ENCODE peak calls at places on chromosomes 2 and 18, in seven cellular contexts. One of them, this sample, is unnamed.

GRCh38 chr18:24398515-24398914 is 891 bp upstream of the OSBPL1A start:
- DNase-seq in coronary artery: no peak
- DNase-seq in putamen: no peak
- DNase-seq in stimulated activated CD4-positive, alpha-beta T cell treated with anti-CD3 and anti-CD28 coated beads, Interleukin-15, amount 100 ng/mL, for 1 hour: no peak
- DNase-seq in T-helper 22 cell: no peak
- DNase-seq in Peyer's patch: no peak
- DNase-seq in NCI-H1417 treated with DMSO at 0.1 percent for 48 hours: no peak
- DNase-seq in this sample: peak

GRCh38 chr2:128982001-128982400 is 663.3 kb upstream of the HS6ST1 start:
- DNase-seq in coronary artery: no peak
- DNase-seq in putamen: no peak
- DNase-seq in stimulated activated CD4-positive, alpha-beta T cell treated with anti-CD3 and anti-CD28 coated beads, Interleukin-15, amount 100 ng/mL, for 1 hour: no peak
- DNase-seq in T-helper 22 cell: no peak
- DNase-seq in Peyer's patch: no peak
- DNase-seq in NCI-H1417 treated with DMSO at 0.1 percent for 48 hours: no peak
- DNase-seq in this sample: no peak

GRCh38 chr2:5798083-5798482 is 105.9 kb downstream of the SOX11 start:
- DNase-seq in coronary artery: no peak
- DNase-seq in putamen: no peak
- DNase-seq in stimulated activated CD4-positive, alpha-beta T cell treated with anti-CD3 and anti-CD28 coated beads, Interleukin-15, amount 100 ng/mL, for 1 hour: no peak
- DNase-seq in T-helper 22 cell: no peak
- DNase-seq in Peyer's patch: no peak
- DNase-seq in NCI-H1417 treated with DMSO at 0.1 percent for 48 hours: no peak
- DNase-seq in this sample: no peak

GRCh38 chr2:240431663-240432424 is 3.6 kb upstream of the GPC1 start:
- DNase-seq in coronary artery: peak
- DNase-seq in putamen: no peak
- DNase-seq in stimulated activated CD4-positive, alpha-beta T cell treated with anti-CD3 and anti-CD28 coated beads, Interleukin-15, amount 100 ng/mL, for 1 hour: no peak
- DNase-seq in T-helper 22 cell: no peak
- DNase-seq in Peyer's patch: no peak
- DNase-seq in NCI-H1417 treated with DMSO at 0.1 percent for 48 hours: no peak
- DNase-seq in this sample: peak

GRCh38 chr18:73739098-73739497 is 408.5 kb downstream of the FBXO15 start:
- DNase-seq in coronary artery: no peak
- DNase-seq in putamen: peak
- DNase-seq in stimulated activated CD4-positive, alpha-beta T cell treated with anti-CD3 and anti-CD28 coated beads, Interleukin-15, amount 100 ng/mL, for 1 hour: no peak
- DNase-seq in T-helper 22 cell: no peak
- DNase-seq in Peyer's patch: no peak
- DNase-seq in NCI-H1417 treated with DMSO at 0.1 percent for 48 hours: no peak
- DNase-seq in this sample: no peak

GRCh38 chr18:27136208-27136535 is 48.9 kb downstream of the CHST9 start:
- DNase-seq in coronary artery: no peak
- DNase-seq in putamen: no peak
- DNase-seq in stimulated activated CD4-positive, alpha-beta T cell treated with anti-CD3 and anti-CD28 coated beads, Interleukin-15, amount 100 ng/mL, for 1 hour: no peak
- DNase-seq in T-helper 22 cell: no peak
- DNase-seq in Peyer's patch: no peak
- DNase-seq in NCI-H1417 treated with DMSO at 0.1 percent for 48 hours: no peak
- DNase-seq in this sample: no peak

GRCh38 chr2:240458044-240458899 is 22.8 kb downstream of the GPC1 start:
- DNase-seq in coronary artery: no peak
- DNase-seq in putamen: no peak
- DNase-seq in stimulated activated CD4-positive, alpha-beta T cell treated with anti-CD3 and anti-CD28 coated beads, Interleukin-15, amount 100 ng/mL, for 1 hour: no peak
- DNase-seq in T-helper 22 cell: no peak
- DNase-seq in Peyer's patch: no peak
- DNase-seq in NCI-H1417 treated with DMSO at 0.1 percent for 48 hours: no peak
- DNase-seq in this sample: no peak

GRCh38 chr2:31980674-31981356 is 30.0 kb downstream of the MEMO1 start:
- DNase-seq in coronary artery: no peak
- DNase-seq in putamen: no peak
- DNase-seq in stimulated activated CD4-positive, alpha-beta T cell treated with anti-CD3 and anti-CD28 coated beads, Interleukin-15, amount 100 ng/mL, for 1 hour: no peak
- DNase-seq in T-helper 22 cell: no peak
- DNase-seq in Peyer's patch: no peak
- DNase-seq in NCI-H1417 treated with DMSO at 0.1 percent for 48 hours: no peak
- DNase-seq in this sample: no peak

GRCh38 chr2:120442923-120443571 is 97.1 kb downstream of the INHBB start:
- DNase-seq in coronary artery: no peak
- DNase-seq in putamen: no peak
- DNase-seq in stimulated activated CD4-positive, alpha-beta T cell treated with anti-CD3 and anti-CD28 coated beads, Interleukin-15, amount 100 ng/mL, for 1 hour: no peak
- DNase-seq in T-helper 22 cell: no peak
- DNase-seq in Peyer's patch: peak
- DNase-seq in NCI-H1417 treated with DMSO at 0.1 percent for 48 hours: no peak
- DNase-seq in this sample: peak

GRCh38 chr2:29478641-29479040 is 363.4 kb downstream of the CLIP4 start:
- DNase-seq in coronary artery: no peak
- DNase-seq in putamen: no peak
- DNase-seq in stimulated activated CD4-positive, alpha-beta T cell treated with anti-CD3 and anti-CD28 coated beads, Interleukin-15, amount 100 ng/mL, for 1 hour: no peak
- DNase-seq in T-helper 22 cell: no peak
- DNase-seq in Peyer's patch: no peak
- DNase-seq in NCI-H1417 treated with DMSO at 0.1 percent for 48 hours: no peak
- DNase-seq in this sample: no peak

GRCh38 chr18:26471027-26471426 is 77.3 kb downstream of the KCTD1 start:
- DNase-seq in coronary artery: no peak
- DNase-seq in putamen: no peak
- DNase-seq in stimulated activated CD4-positive, alpha-beta T cell treated with anti-CD3 and anti-CD28 coated beads, Interleukin-15, amount 100 ng/mL, for 1 hour: no peak
- DNase-seq in T-helper 22 cell: no peak
- DNase-seq in Peyer's patch: no peak
- DNase-seq in NCI-H1417 treated with DMSO at 0.1 percent for 48 hours: no peak
- DNase-seq in this sample: no peak

GRCh38 chr2:235144291-235144690 is 192.5 kb downstream of the SH3BP4 start:
- DNase-seq in coronary artery: peak
- DNase-seq in putamen: no peak
- DNase-seq in stimulated activated CD4-positive, alpha-beta T cell treated with anti-CD3 and anti-CD28 coated beads, Interleukin-15, amount 100 ng/mL, for 1 hour: no peak
- DNase-seq in T-helper 22 cell: no peak
- DNase-seq in Peyer's patch: peak
- DNase-seq in NCI-H1417 treated with DMSO at 0.1 percent for 48 hours: no peak
- DNase-seq in this sample: no peak

GRCh38 chr18:58481321-58482180 is 147.3 kb downstream of the ALPK2 start:
- DNase-seq in coronary artery: no peak
- DNase-seq in putamen: no peak
- DNase-seq in stimulated activated CD4-positive, alpha-beta T cell treated with anti-CD3 and anti-CD28 coated beads, Interleukin-15, amount 100 ng/mL, for 1 hour: no peak
- DNase-seq in T-helper 22 cell: no peak
- DNase-seq in Peyer's patch: no peak
- DNase-seq in NCI-H1417 treated with DMSO at 0.1 percent for 48 hours: no peak
- DNase-seq in this sample: no peak

GRCh38 chr2:205139822-205140612 is 542.3 kb upstream of the NRP2 start:
- DNase-seq in coronary artery: no peak
- DNase-seq in putamen: no peak
- DNase-seq in stimulated activated CD4-positive, alpha-beta T cell treated with anti-CD3 and anti-CD28 coated beads, Interleukin-15, amount 100 ng/mL, for 1 hour: no peak
- DNase-seq in T-helper 22 cell: no peak
- DNase-seq in Peyer's patch: no peak
- DNase-seq in NCI-H1417 treated with DMSO at 0.1 percent for 48 hours: peak
- DNase-seq in this sample: no peak

GRCh38 chr2:71934595-71935263 is 212.9 kb downstream of the CYP26B1 start:
- DNase-seq in coronary artery: peak
- DNase-seq in putamen: no peak
- DNase-seq in stimulated activated CD4-positive, alpha-beta T cell treated with anti-CD3 and anti-CD28 coated beads, Interleukin-15, amount 100 ng/mL, for 1 hour: no peak
- DNase-seq in T-helper 22 cell: no peak
- DNase-seq in Peyer's patch: peak
- DNase-seq in NCI-H1417 treated with DMSO at 0.1 percent for 48 hours: no peak
- DNase-seq in this sample: no peak

This sample was measured in left colon.